ENCODE peak calls at places on chromosomes 1 and 21, in four cellular contexts. S is endothelial cell; L is CD8-positive, alpha-beta T cell; T is thyroid gland. P is an unnamed sample.

GRCh38 chr1:24344090-24344742 is 25.1 kb downstream of the GRHL3 start:
- DNase-seq in T (peak; percentile 40), L (no peak), S (no peak), P (no peak)

GRCh38 chr1:77888071-77888428 is 374 bp upstream of the NEXN start:
- DNase-seq in S (no peak), T (peak; percentile 58), L (no peak), P (no peak)

GRCh38 chr1:223717695-223718363 is 5.5 kb downstream of the CAPN2 start:
- DNase-seq in T (no peak), L (no peak), S (no peak), P (peak; percentile 74)

GRCh38 chr1:58266242-58266641 is 280.3 kb downstream of the OMA1 start:
- DNase-seq in S (no peak), T (no peak), L (no peak), P (no peak)

GRCh38 chr1:189962171-189962570 is 515.5 kb downstream of the BRINP3 start:
- DNase-seq in L (no peak), T (no peak), S (no peak), P (no peak)

GRCh38 chr1:14850563-14850962 is 252.1 kb downstream of the KAZN start:
- DNase-seq in S (no peak), T (peak; percentile 22), L (no peak), P (peak; percentile 64)

GRCh38 chr1:220407101-220407683 is 120.7 kb upstream of the MARK1 start:
- DNase-seq in L (no peak), S (no peak), T (no peak), P (no peak)

GRCh38 chr21:46477765-46478164 is 19.1 kb downstream of the DIP2A start:
- DNase-seq in S (no peak), L (no peak), T (no peak), P (no peak)

GRCh38 chr1:247103777-247104591 is at the start of gene ZNF669:
- DNase-seq in S (peak; percentile 97), T (peak; percentile 99), L (peak; percentile 91), P (peak; percentile 99)

GRCh38 chr1:228341814-228342626 is 64.6 kb downstream of the TRIM11 start:
- DNase-seq in S (no peak), T (peak; percentile 1), L (no peak), P (peak; percentile 34)

GRCh38 chr1:41589395-41589794 is 104.9 kb upstream of the EDN2 start:
- DNase-seq in T (no peak), L (no peak), S (no peak), P (peak; percentile 14)

GRCh38 chr1:41590331-41590730 is 105.8 kb upstream of the EDN2 start:
- DNase-seq in L (no peak), T (no peak), S (no peak), P (peak; percentile 13)

GRCh38 chr1:41587791-41588190 is 103.3 kb upstream of the EDN2 start:
- DNase-seq in L (no peak), S (no peak), T (no peak), P (no peak)

GRCh38 chr1:41586230-41586629 is 101.7 kb upstream of the EDN2 start:
- DNase-seq in L (no peak), S (no peak), T (no peak), P (peak; percentile 12)

GRCh38 chr1:41588334-41588875 is 103.9 kb upstream of the EDN2 start:
- DNase-seq in S (no peak), T (no peak), L (no peak), P (peak; percentile 20)
- TF ChIP-seq CTCF in S (no peak), T (no peak), L (no peak), P (no peak)

DNA sequence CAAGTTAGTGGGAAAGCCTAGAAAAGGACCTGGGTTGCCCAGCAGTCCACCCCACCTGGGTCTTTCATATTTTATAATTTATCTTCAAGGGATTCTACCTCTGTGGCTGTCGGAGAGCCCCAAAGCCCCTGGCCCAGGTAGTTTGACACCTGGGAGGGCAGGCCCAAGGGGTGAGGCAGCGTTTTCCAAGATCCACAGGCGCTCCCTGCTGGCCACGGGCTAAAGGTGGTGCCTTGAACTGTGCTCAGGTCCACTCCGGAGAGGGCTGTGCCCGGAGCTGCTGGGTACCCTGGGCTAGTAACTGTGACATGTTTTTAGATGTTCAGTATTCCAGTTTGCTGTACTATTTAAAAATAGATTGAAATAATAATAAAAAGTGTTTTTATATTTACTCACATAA is 37.2 kb upstream of the CRNN start:
- DNase-seq in S (peak; percentile 34), T (no peak), L (no peak), P (peak; percentile 49)
- TF ChIP-seq CTCF in S (peak; percentile 44), T (no peak), L (no peak), P (no peak)

GRCh38 chr1:172929006-172929405 is 121.7 kb downstream of the TNFSF18 start:
- DNase-seq in L (no peak), T (no peak), S (no peak), P (no peak)
- TF ChIP-seq CTCF in L (no peak), T (no peak), S (no peak), P (no peak)

GRCh38 chr1:203374023-203374422 is 23.1 kb upstream of the FMOD start:
- DNase-seq in L (no peak), S (no peak), T (no peak), P (no peak)
- TF ChIP-seq CTCF in L (no peak), S (no peak), T (no peak), P (no peak)

GRCh38 chr1:233788687-233789086 is 115.8 kb upstream of the SLC35F3 start:
- DNase-seq in T (no peak), L (no peak), S (no peak), P (no peak)

GRCh38 chr1:233791750-233792149 is 112.7 kb upstream of the SLC35F3 start:
- DNase-seq in S (no peak), L (no peak), T (no peak), P (no peak)

GRCh38 chr1:233791372-233791703 is 113.1 kb upstream of the SLC35F3 start:
- DNase-seq in T (no peak), S (no peak), L (no peak), P (no peak)

GRCh38 chr1:233790121-233790520 is 114.4 kb upstream of the SLC35F3 start:
- DNase-seq in S (no peak), T (no peak), L (no peak), P (no peak)

GRCh38 chr1:233790662-233791371 is 113.7 kb upstream of the SLC35F3 start:
- DNase-seq in S (peak; percentile 45), T (peak; percentile 14), L (peak; percentile 6), P (peak; percentile 55)
- TF ChIP-seq CTCF in S (peak; percentile 87), T (peak; percentile 85), L (peak; percentile 86), P (peak; percentile 95)

P was measured in endodermal cell.